ENCODE peak calls at places on chromosomes 1 and 21, in five cellular contexts. P is adipocyte, U is NT2/D1, L is fibroblast of lung, Z is mammary epithelial cell. Q is an unnamed sample.

GRCh38 chr1:109931189-109931672 is 20.6 kb downstream of the CSF1 start:
- DNase-seq in P (peak; percentile 48), U (peak; percentile 94), L (peak; percentile 80), Z (no peak), Q (peak; percentile 68)

GRCh38 chr1:24390924-24391782 is 22.4 kb downstream of the STPG1 start:
- DNase-seq in P (peak; percentile 96), U (peak; percentile 87), L (peak; percentile 68), Z (peak; percentile 71), Q (peak; percentile 54)

GRCh38 chr21:43681650-43682049 is 22.3 kb downstream of the RRP1B start:
- DNase-seq in P (no peak), U (no peak), L (peak; percentile 15), Z (peak; percentile 43), Q (no peak)

GRCh38 chr1:24199291-24199900 is 12.3 kb upstream of the IFNLR1 start:
- DNase-seq in P (peak; percentile 85), U (peak; percentile 80), L (peak; percentile 28), Z (peak; percentile 46), Q (peak; percentile 16)

GRCh38 chr1:214584805-214585766 is 17.9 kb upstream of the CENPF start:
- DNase-seq in P (peak; percentile 82), U (no peak), L (peak; percentile 69), Z (peak; percentile 64), Q (peak; percentile 60)

GRCh38 chr1:110189181-110189580 is 20.9 kb upstream of the KCNC4 start:
- DNase-seq in P (no peak), U (no peak), L (no peak), Z (no peak), Q (no peak)

GRCh38 chr1:247064309-247064708 is 14.3 kb downstream of the ZNF670 start:
- DNase-seq in P (no peak), U (no peak), L (no peak), Z (no peak), Q (no peak)

GRCh38 chr1:53311104-53311908 is 16.6 kb downstream of the LRP8 start:
- DNase-seq in P (no peak), U (no peak), L (no peak), Z (no peak), Q (no peak)

GRCh38 chr1:201286445-201286844 is 3.1 kb downstream of the PKP1 start:
- DNase-seq in P (no peak), U (no peak), L (no peak), Z (no peak), Q (no peak)

GRCh38 chr1:115040501-115040900 is 10.9 kb downstream of the TSHB start:
- DNase-seq in P (no peak), U (no peak), L (no peak), Z (no peak), Q (no peak)

GRCh38 chr21:31222142-31222541 is 121.9 kb downstream of the TIAM1 start:
- DNase-seq in P (peak; percentile 43), U (no peak), L (peak; percentile 84), Z (peak; percentile 68), Q (peak; percentile 83)

GRCh38 chr1:115687744-115688143 is 46.0 kb downstream of the VANGL1 start:
- DNase-seq in P (no peak), U (no peak), L (no peak), Z (no peak), Q (no peak)

GRCh38 chr1:161192476-161193465 is 6.1 kb downstream of the ADAMTS4 start:
- DNase-seq in P (peak; percentile 90), U (peak; percentile 86), L (peak; percentile 47), Z (peak; percentile 48), Q (peak; percentile 27)

GRCh38 chr21:34986561-34987533 is 62.3 kb downstream of the RUNX1 start:
- DNase-seq in P (peak; percentile 55), U (peak; percentile 54), L (peak; percentile 98), Z (peak; percentile 95), Q (peak; percentile 97)

GRCh38 chr1:193402977-193403376 is 216.6 kb upstream of the B3GALT2 start:
- DNase-seq in P (no peak), U (no peak), L (no peak), Z (no peak), Q (no peak)

GRCh38 chr1:185733818-185734709 is at the start of gene HMCN1:
- DNase-seq in P (peak; percentile 89), U (peak; percentile 81), L (peak; percentile 72), Z (peak; percentile 62), Q (peak; percentile 58)

GRCh38 chr1:228986093-228986904 is 251.0 kb downstream of the RHOU start:
- DNase-seq in P (peak; percentile 36), U (no peak), L (peak; percentile 27), Z (no peak), Q (peak; percentile 19)

GRCh38 chr1:89546082-89546889 is 21.7 kb downstream of the LRRC8B start:
- DNase-seq in P (peak; percentile 43), U (no peak), L (peak; percentile 79), Z (peak; percentile 50), Q (peak; percentile 72)

GRCh38 chr1:211336161-211336560 is 9.5 kb downstream of the TRAF5 start:
- DNase-seq in P (no peak), U (no peak), L (no peak), Z (no peak), Q (no peak)

GRCh38 chr1:200217703-200218102 is 190.2 kb downstream of the NR5A2 start:
- DNase-seq in P (no peak), U (no peak), L (no peak), Z (no peak), Q (no peak)

GRCh38 chr1:237098517-237098916 is 56.5 kb downstream of the RYR2 start:
- DNase-seq in P (no peak), U (no peak), L (no peak), Z (no peak), Q (no peak)

GRCh38 chr21:42523941-42524340 is 10.3 kb downstream of the SLC37A1 start:
- DNase-seq in P (no peak), U (no peak), L (no peak), Z (no peak), Q (no peak)

GRCh38 chr1:90135306-90135705 is 140.4 kb downstream of the ZNF326 start:
- DNase-seq in P (no peak), U (no peak), L (no peak), Z (no peak), Q (no peak)

GRCh38 chr1:19651141-19651737 is 7.1 kb downstream of the NBL1 start:
- DNase-seq in P (peak; percentile 81), U (no peak), L (peak; percentile 45), Z (no peak), Q (no peak)

GRCh38 chr21:44517175-44517899 is 22.7 kb downstream of the KRTAP10-1 start:
- DNase-seq in P (no peak), U (peak; percentile 25), L (peak; percentile 3), Z (no peak), Q (no peak)

GRCh38 chr1:205915354-205915990 is 27.8 kb downstream of the SLC26A9 start:
- DNase-seq in P (no peak), U (no peak), L (no peak), Z (no peak), Q (no peak)

GRCh38 chr1:59266927-59267293 is 30.0 kb upstream of the FGGY start:
- DNase-seq in P (no peak), U (no peak), L (no peak), Z (no peak), Q (no peak)

GRCh38 chr1:213060836-213061235 is 9.8 kb downstream of the RPS6KC1 start:
- DNase-seq in P (no peak), U (no peak), L (no peak), Z (no peak), Q (no peak)

GRCh38 chr1:229431270-229432115 is 2.4 kb downstream of the ACTA1 start:
- DNase-seq in P (no peak), U (no peak), L (no peak), Z (no peak), Q (no peak)

DNA sequence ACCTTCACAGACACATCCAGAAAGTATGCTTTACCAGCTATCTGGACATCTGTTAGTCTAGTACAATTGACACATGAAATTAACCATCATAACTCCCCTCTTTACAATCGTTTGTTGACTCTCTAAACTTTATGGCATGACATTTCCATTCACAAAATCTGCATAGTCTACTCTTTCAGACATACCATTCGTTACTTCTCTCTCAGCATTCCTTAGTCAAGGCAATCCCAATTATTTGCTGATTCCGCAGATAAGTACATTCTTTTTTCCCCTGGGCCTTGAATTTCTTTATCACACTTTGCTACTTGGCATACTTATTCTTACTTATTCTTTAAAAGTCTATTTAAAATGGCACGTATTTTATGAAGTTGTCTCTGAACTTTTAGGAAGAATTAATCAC is 15.1 kb upstream of the CRB1 start:
- DNase-seq in P (no peak), U (no peak), L (peak; percentile 7), Z (no peak), Q (no peak)
- H3K9ac ChIP-seq in P (no peak overlapping the region), U (no peak overlapping the region), L (no peak overlapping the region), Z (no peak overlapping the region), Q (no peak overlapping the region)

DNA sequence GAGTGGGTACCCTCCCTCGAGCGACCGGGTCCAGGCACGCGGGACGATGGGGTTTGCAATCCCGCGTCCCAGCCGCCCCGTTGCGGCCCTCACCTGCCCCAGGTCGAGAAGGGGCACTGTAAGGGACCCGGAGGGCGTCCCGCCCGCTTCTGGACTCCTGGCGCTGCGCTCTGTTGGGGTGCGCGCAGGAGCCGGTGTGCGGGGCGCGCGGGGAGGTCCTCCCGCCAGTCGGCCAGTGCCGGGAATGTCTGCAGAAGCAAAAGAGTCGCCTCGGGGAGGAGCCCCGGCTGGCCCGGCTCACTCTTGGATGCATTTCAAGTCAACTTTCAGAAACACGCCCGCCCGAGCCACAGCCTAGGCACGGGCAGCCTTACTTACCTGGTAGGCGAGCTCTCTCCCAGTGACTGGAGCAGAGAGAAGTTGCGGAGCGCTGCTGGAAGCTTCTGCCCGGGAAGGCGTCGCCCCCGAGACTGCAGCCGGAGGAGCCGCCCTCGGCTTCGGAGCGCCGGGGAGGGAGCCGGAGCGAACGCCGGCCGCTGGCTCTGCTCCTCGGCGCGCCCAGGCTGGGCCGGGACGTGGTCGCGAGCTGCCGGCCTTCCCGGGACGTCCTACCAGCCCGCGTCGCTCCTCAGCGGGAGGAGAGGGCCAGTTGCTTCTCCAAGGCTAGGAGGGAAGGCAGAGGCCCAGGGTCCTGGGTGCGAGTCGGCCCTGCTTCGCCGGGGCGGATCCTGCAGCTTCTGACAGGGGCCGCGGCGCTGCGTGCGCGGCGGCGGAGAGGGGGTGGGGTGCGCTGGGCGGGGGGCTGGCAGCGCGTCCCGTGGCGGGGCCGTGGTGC is at the start of gene LMX1A:
- DNase-seq in P (peak; percentile 5), U (no peak), L (no peak), Z (peak; percentile 17), Q (no peak)
- H3K9ac ChIP-seq in P (peak within 1 kb of the TSS; percentile 49), U (peak within 1 kb of the TSS; percentile 65), L (no peak within 1 kb of the TSS), Z (no peak within 1 kb of the TSS), Q (no peak within 1 kb of the TSS)

GRCh38 chr1:178487070-178487615 is 9.6 kb downstream of the CLEC20A start:
- DNase-seq in P (no peak), U (no peak), L (no peak), Z (no peak), Q (no peak)

GRCh38 chr1:178483251-178483957 is 13.4 kb downstream of the CLEC20A start:
- DNase-seq in P (no peak), U (no peak), L (no peak), Z (no peak), Q (no peak)

GRCh38 chr1:178486100-178487069 is 10.4 kb downstream of the CLEC20A start:
- DNase-seq in P (no peak), U (no peak), L (peak; percentile 9), Z (no peak), Q (no peak)

GRCh38 chr1:178485467-178486098 is 11.2 kb downstream of the CLEC20A start:
- DNase-seq in P (no peak), U (no peak), L (peak; percentile 3), Z (no peak), Q (no peak)

GRCh38 chr1:178484698-178485225 is 12.0 kb downstream of the CLEC20A start:
- DNase-seq in P (no peak), U (no peak), L (no peak), Z (no peak), Q (no peak)
- H3K9ac ChIP-seq in P (no peak overlapping the region), U (no peak overlapping the region), L (no peak overlapping the region), Z (no peak overlapping the region), Q (no peak overlapping the region)

GRCh38 chr21:45864436-45864835 is 117.1 kb upstream of the COL6A1 start:
- DNase-seq in P (no peak), U (no peak), L (peak; percentile 71), Z (no peak), Q (peak; percentile 58)
- H3K9ac ChIP-seq in P (no peak overlapping the region), U (no peak overlapping the region), L (no peak overlapping the region), Z (no peak overlapping the region), Q (peak overlapping the region; percentile 51)

Q was measured in astrocyte.